ENCODE peak calls at places on chromosomes 3 and 15, in six cellular contexts. Z is A549, H is upper lobe of right lung, Y is AML-193, E is NCI-H446, W is germinal center. D is an unnamed sample.

GRCh38 chr3:128278761-128279593 is 125.7 kb downstream of the EEFSEC start:
- DNase-seq in Z (no peak), H (peak; percentile 68), Y (no peak), E (peak; percentile 32), W (no peak), D (peak; percentile 26)

GRCh38 chr3:126351086-126351770 is 6.0 kb downstream of the KLF15 start:
- DNase-seq in Z (no peak), H (peak; percentile 46), Y (no peak), E (no peak), W (no peak), D (no peak)

GRCh38 chr15:100170280-100170654 is 171.5 kb downstream of the ADAMTS17 start:
- DNase-seq in Z (no peak), H (no peak), Y (no peak), E (no peak), W (no peak), D (no peak)

GRCh38 chr3:174253221-174253620 is 605.9 kb upstream of the NAALADL2 start:
- DNase-seq in Z (no peak), H (no peak), Y (no peak), E (peak; percentile 63), W (no peak), D (no peak)

GRCh38 chr15:78906310-78906608 is 33.6 kb downstream of the MORF4L1 start:
- DNase-seq in Z (no peak), H (no peak), Y (no peak), E (no peak), W (no peak), D (no peak)

GRCh38 chr3:53863127-53863526 is 16.8 kb downstream of the IL17RB start:
- DNase-seq in Z (no peak), H (no peak), Y (no peak), E (no peak), W (no peak), D (no peak)

GRCh38 chr3:124791639-124792111 is 61.4 kb downstream of the UMPS start:
- DNase-seq in Z (no peak), H (no peak), Y (no peak), E (no peak), W (no peak), D (no peak)

GRCh38 chr3:98784666-98785600 is 21.8 kb downstream of the ST3GAL6 start:
- DNase-seq in Z (no peak), H (no peak), Y (peak; percentile 72), E (no peak), W (no peak), D (no peak)

GRCh38 chr3:143726727-143727126 is 121.5 kb downstream of the SLC9A9 start:
- DNase-seq in Z (no peak), H (no peak), Y (no peak), E (no peak), W (no peak), D (no peak)

GRCh38 chr3:11626084-11626463 is 17.6 kb downstream of the VGLL4 start:
- DNase-seq in Z (no peak), H (no peak), Y (peak; percentile 50), E (no peak), W (no peak), D (no peak)

GRCh38 chr3:169931747-169932520 is 20.6 kb downstream of the SAMD7 start:
- DNase-seq in Z (no peak), H (no peak), Y (no peak), E (no peak), W (peak; percentile 70), D (no peak)

GRCh38 chr15:91954211-91954804 is 100.8 kb downstream of the SLCO3A1 start:
- DNase-seq in Z (no peak), H (no peak), Y (no peak), E (no peak), W (peak; percentile 20), D (no peak)

GRCh38 chr3:194300392-194300758 is 50.8 kb downstream of the CPN2 start:
- DNase-seq in Z (no peak), H (peak; percentile 82), Y (no peak), E (peak; percentile 76), W (no peak), D (no peak)

GRCh38 chr3:194262345-194263305 is 88.5 kb downstream of the CPN2 start:
- DNase-seq in Z (no peak), H (peak; percentile 4), Y (no peak), E (no peak), W (no peak), D (no peak)

GRCh38 chr3:98272126-98272525 is 8.1 kb downstream of the OR5H6 start:
- DNase-seq in Z (no peak), H (no peak), Y (no peak), E (no peak), W (no peak), D (no peak)

GRCh38 chr15:83653639-83654378 is at the start of gene ADAMTSL3:
- DNase-seq in Z (peak; percentile 43), H (peak; percentile 91), Y (no peak), E (no peak), W (no peak), D (peak; percentile 64)

GRCh38 chr3:41202834-41203345 is 3.6 kb downstream of the CTNNB1 start:
- DNase-seq in Z (no peak), H (no peak), Y (peak; percentile 38), E (peak; percentile 7), W (no peak), D (no peak)

GRCh38 chr15:25426896-25427610 is 11.8 kb downstream of the UBE3A start:
- DNase-seq in Z (no peak), H (no peak), Y (no peak), E (no peak), W (no peak), D (no peak)

GRCh38 chr15:71538181-71538580 is 272.2 kb upstream of the NR2E3 start:
- DNase-seq in Z (no peak), H (no peak), Y (no peak), E (no peak), W (no peak), D (no peak)

GRCh38 chr15:90029024-90029423 is 27.9 kb downstream of the ZNF710 start:
- DNase-seq in Z (no peak), H (no peak), Y (no peak), E (no peak), W (no peak), D (no peak)

GRCh38 chr15:70319466-70319865 is 221.7 kb upstream of the TLE3 start:
- DNase-seq in Z (no peak), H (no peak), Y (no peak), E (no peak), W (peak; percentile 73), D (no peak)

GRCh38 chr3:17111556-17111955 is 226.8 kb downstream of the PLCL2 start:
- DNase-seq in Z (no peak), H (no peak), Y (no peak), E (no peak), W (no peak), D (no peak)